ENCODE peak calls at places on chromosome 6, in six cellular contexts. One of them, this sample, is unnamed.

GRCh38 chr6:169725270-169726048 is 1.2 kb upstream of the PHF10 start:
- DNase-seq in ELR: peak; percentile 91
- DNase-seq in NCI-H446 treated with DMSO at 0.1 percent for 48 hours: no peak
- DNase-seq in H54: no peak
- DNase-seq in central memory CD4-positive, alpha-beta T cell: no peak
- DNase-seq in T-helper 1 cell: no peak
- DNase-seq in this sample: peak; percentile 76

GRCh38 chr6:6918216-6918983 is 189.4 kb upstream of the RREB1 start:
- DNase-seq in ELR: peak; percentile 36
- DNase-seq in NCI-H446 treated with DMSO at 0.1 percent for 48 hours: peak; percentile 51
- DNase-seq in H54: peak; percentile 44
- DNase-seq in central memory CD4-positive, alpha-beta T cell: no peak
- DNase-seq in T-helper 1 cell: no peak
- DNase-seq in this sample: no peak

GRCh38 chr6:110550353-110550752 is 73.9 kb upstream of the SLC22A16 start:
- DNase-seq in ELR: no peak
- DNase-seq in NCI-H446 treated with DMSO at 0.1 percent for 48 hours: no peak
- DNase-seq in H54: no peak
- DNase-seq in central memory CD4-positive, alpha-beta T cell: no peak
- DNase-seq in T-helper 1 cell: no peak
- DNase-seq in this sample: no peak

GRCh38 chr6:79947191-79948173 is at the start of gene ELOVL4:
- DNase-seq in ELR: peak; percentile 77
- DNase-seq in NCI-H446 treated with DMSO at 0.1 percent for 48 hours: peak; percentile 70
- DNase-seq in H54: no peak
- DNase-seq in central memory CD4-positive, alpha-beta T cell: peak; percentile 47
- DNase-seq in T-helper 1 cell: peak; percentile 26
- DNase-seq in this sample: peak; percentile 34

GRCh38 chr6:17768388-17768787 is 61.7 kb upstream of the NUP153 start:
- DNase-seq in ELR: peak; percentile 25
- DNase-seq in NCI-H446 treated with DMSO at 0.1 percent for 48 hours: no peak
- DNase-seq in H54: no peak
- DNase-seq in central memory CD4-positive, alpha-beta T cell: no peak
- DNase-seq in T-helper 1 cell: no peak
- DNase-seq in this sample: peak; percentile 8

GRCh38 chr6:149235130-149235561 is 82.4 kb upstream of the TAB2 start:
- DNase-seq in ELR: peak; percentile 81
- DNase-seq in NCI-H446 treated with DMSO at 0.1 percent for 48 hours: peak; percentile 4
- DNase-seq in H54: no peak
- DNase-seq in central memory CD4-positive, alpha-beta T cell: no peak
- DNase-seq in T-helper 1 cell: no peak
- DNase-seq in this sample: no peak

GRCh38 chr6:36035240-36035639 is 7.6 kb downstream of the MAPK14 start:
- DNase-seq in ELR: no peak
- DNase-seq in NCI-H446 treated with DMSO at 0.1 percent for 48 hours: no peak
- DNase-seq in H54: no peak
- DNase-seq in central memory CD4-positive, alpha-beta T cell: no peak
- DNase-seq in T-helper 1 cell: no peak
- DNase-seq in this sample: no peak

GRCh38 chr6:107731422-107732319 is 92.4 kb downstream of the SCML4 start:
- DNase-seq in ELR: no peak
- DNase-seq in NCI-H446 treated with DMSO at 0.1 percent for 48 hours: no peak
- DNase-seq in H54: no peak
- DNase-seq in central memory CD4-positive, alpha-beta T cell: peak; percentile 31
- DNase-seq in T-helper 1 cell: no peak
- DNase-seq in this sample: peak; percentile 37

GRCh38 chr6:140537211-140537610 is 1162.8 kb upstream of the CITED2 start:
- DNase-seq in ELR: peak; percentile 35
- DNase-seq in NCI-H446 treated with DMSO at 0.1 percent for 48 hours: no peak
- DNase-seq in H54: no peak
- DNase-seq in central memory CD4-positive, alpha-beta T cell: no peak
- DNase-seq in T-helper 1 cell: no peak
- DNase-seq in this sample: no peak

GRCh38 chr6:32432050-32432450 is 7.6 kb upstream of the HLA-DRA start:
- DNase-seq in ELR: peak; percentile 55
- DNase-seq in NCI-H446 treated with DMSO at 0.1 percent for 48 hours: no peak
- DNase-seq in H54: no peak
- DNase-seq in central memory CD4-positive, alpha-beta T cell: peak; percentile 18
- DNase-seq in T-helper 1 cell: no peak
- DNase-seq in this sample: no peak

GRCh38 chr6:131103296-131103695 is 32.0 kb upstream of the AKAP7 start:
- DNase-seq in ELR: no peak
- DNase-seq in NCI-H446 treated with DMSO at 0.1 percent for 48 hours: no peak
- DNase-seq in H54: no peak
- DNase-seq in central memory CD4-positive, alpha-beta T cell: no peak
- DNase-seq in T-helper 1 cell: no peak
- DNase-seq in this sample: no peak

GRCh38 chr6:1190361-1190760 is 121.5 kb upstream of the FOXQ1 start:
- DNase-seq in ELR: peak; percentile 97
- DNase-seq in NCI-H446 treated with DMSO at 0.1 percent for 48 hours: no peak
- DNase-seq in H54: peak; percentile 52
- DNase-seq in central memory CD4-positive, alpha-beta T cell: no peak
- DNase-seq in T-helper 1 cell: no peak
- DNase-seq in this sample: no peak

GRCh38 chr6:74749211-74750142 is 456.4 kb downstream of the COL12A1 start:
- DNase-seq in ELR: no peak
- DNase-seq in NCI-H446 treated with DMSO at 0.1 percent for 48 hours: no peak
- DNase-seq in H54: no peak
- DNase-seq in central memory CD4-positive, alpha-beta T cell: no peak
- DNase-seq in T-helper 1 cell: no peak
- DNase-seq in this sample: no peak

GRCh38 chr6:46772754-46773153 is 20.4 kb upstream of the MEP1A start:
- DNase-seq in ELR: no peak
- DNase-seq in NCI-H446 treated with DMSO at 0.1 percent for 48 hours: no peak
- DNase-seq in H54: no peak
- DNase-seq in central memory CD4-positive, alpha-beta T cell: no peak
- DNase-seq in T-helper 1 cell: no peak
- DNase-seq in this sample: no peak

GRCh38 chr6:164069352-164070022 is 655.0 kb downstream of the QKI start:
- DNase-seq in ELR: peak; percentile 13
- DNase-seq in NCI-H446 treated with DMSO at 0.1 percent for 48 hours: no peak
- DNase-seq in H54: no peak
- DNase-seq in central memory CD4-positive, alpha-beta T cell: no peak
- DNase-seq in T-helper 1 cell: no peak
- DNase-seq in this sample: no peak

GRCh38 chr6:112429226-112429625 is 82.1 kb downstream of the RFPL4B start:
- DNase-seq in ELR: peak; percentile 35
- DNase-seq in NCI-H446 treated with DMSO at 0.1 percent for 48 hours: no peak
- DNase-seq in H54: no peak
- DNase-seq in central memory CD4-positive, alpha-beta T cell: no peak
- DNase-seq in T-helper 1 cell: no peak
- DNase-seq in this sample: no peak

GRCh38 chr6:1416191-1416764 is 26.9 kb downstream of the FOXF2 start:
- DNase-seq in ELR: no peak
- DNase-seq in NCI-H446 treated with DMSO at 0.1 percent for 48 hours: no peak
- DNase-seq in H54: no peak
- DNase-seq in central memory CD4-positive, alpha-beta T cell: no peak
- DNase-seq in T-helper 1 cell: no peak
- DNase-seq in this sample: no peak

GRCh38 chr6:144331610-144332009 is 46.5 kb downstream of the UTRN start:
- DNase-seq in ELR: peak; percentile 41
- DNase-seq in NCI-H446 treated with DMSO at 0.1 percent for 48 hours: no peak
- DNase-seq in H54: peak; percentile 3
- DNase-seq in central memory CD4-positive, alpha-beta T cell: no peak
- DNase-seq in T-helper 1 cell: no peak
- DNase-seq in this sample: no peak

GRCh38 chr6:21593412-21593926 is at the start of gene SOX4:
- DNase-seq in ELR: peak; percentile 90
- DNase-seq in NCI-H446 treated with DMSO at 0.1 percent for 48 hours: peak; percentile 99
- DNase-seq in H54: peak; percentile 93
- DNase-seq in central memory CD4-positive, alpha-beta T cell: peak; percentile 60
- DNase-seq in T-helper 1 cell: no peak
- DNase-seq in this sample: peak; percentile 95

GRCh38 chr6:157236040-157236725 is 87.1 kb downstream of the TMEM242 start:
- DNase-seq in ELR: no peak
- DNase-seq in NCI-H446 treated with DMSO at 0.1 percent for 48 hours: no peak
- DNase-seq in H54: no peak
- DNase-seq in central memory CD4-positive, alpha-beta T cell: no peak
- DNase-seq in T-helper 1 cell: no peak
- DNase-seq in this sample: no peak

GRCh38 chr6:106517699-106518098 is 111.6 kb downstream of the RTN4IP1 start:
- DNase-seq in ELR: no peak
- DNase-seq in NCI-H446 treated with DMSO at 0.1 percent for 48 hours: no peak
- DNase-seq in H54: no peak
- DNase-seq in central memory CD4-positive, alpha-beta T cell: no peak
- DNase-seq in T-helper 1 cell: no peak
- DNase-seq in this sample: no peak

GRCh38 chr6:147043994-147044477 is 160.2 kb upstream of the STXBP5 start:
- DNase-seq in ELR: no peak
- DNase-seq in NCI-H446 treated with DMSO at 0.1 percent for 48 hours: no peak
- DNase-seq in H54: no peak
- DNase-seq in central memory CD4-positive, alpha-beta T cell: no peak
- DNase-seq in T-helper 1 cell: no peak
- DNase-seq in this sample: no peak

GRCh38 chr6:101397199-101397598 is 3.7 kb downstream of the GRIK2 start:
- DNase-seq in ELR: peak; percentile 43
- DNase-seq in NCI-H446 treated with DMSO at 0.1 percent for 48 hours: peak; percentile 84
- DNase-seq in H54: no peak
- DNase-seq in central memory CD4-positive, alpha-beta T cell: no peak
- DNase-seq in T-helper 1 cell: no peak
- DNase-seq in this sample: peak; percentile 60

GRCh38 chr6:49416195-49416594 is 46.9 kb downstream of the MMUT start:
- DNase-seq in ELR: no peak
- DNase-seq in NCI-H446 treated with DMSO at 0.1 percent for 48 hours: no peak
- DNase-seq in H54: no peak
- DNase-seq in central memory CD4-positive, alpha-beta T cell: no peak
- DNase-seq in T-helper 1 cell: no peak
- DNase-seq in this sample: no peak

GRCh38 chr6:36032245-36032644 is 4.6 kb downstream of the MAPK14 start:
- DNase-seq in ELR: no peak
- DNase-seq in NCI-H446 treated with DMSO at 0.1 percent for 48 hours: no peak
- DNase-seq in H54: no peak
- DNase-seq in central memory CD4-positive, alpha-beta T cell: no peak
- DNase-seq in T-helper 1 cell: no peak
- DNase-seq in this sample: no peak

GRCh38 chr6:148972481-148972880 is 225.7 kb downstream of the UST start:
- DNase-seq in ELR: no peak
- DNase-seq in NCI-H446 treated with DMSO at 0.1 percent for 48 hours: no peak
- DNase-seq in H54: no peak
- DNase-seq in central memory CD4-positive, alpha-beta T cell: peak; percentile 17
- DNase-seq in T-helper 1 cell: peak; percentile 13
- DNase-seq in this sample: no peak

GRCh38 chr6:50381106-50381415 is 331.3 kb upstream of the DEFB112 start:
- DNase-seq in ELR: no peak
- DNase-seq in NCI-H446 treated with DMSO at 0.1 percent for 48 hours: no peak
- DNase-seq in H54: no peak
- DNase-seq in central memory CD4-positive, alpha-beta T cell: no peak
- DNase-seq in T-helper 1 cell: no peak
- DNase-seq in this sample: no peak

GRCh38 chr6:135901776-135902524 is 50.4 kb downstream of the PDE7B start:
- DNase-seq in ELR: peak; percentile 36
- DNase-seq in NCI-H446 treated with DMSO at 0.1 percent for 48 hours: peak; percentile 39
- DNase-seq in H54: no peak
- DNase-seq in central memory CD4-positive, alpha-beta T cell: peak; percentile 13
- DNase-seq in T-helper 1 cell: no peak
- DNase-seq in this sample: no peak

GRCh38 chr6:159168536-159169192 is 536 bp upstream of the FNDC1 start:
- DNase-seq in ELR: peak; percentile 58
- DNase-seq in NCI-H446 treated with DMSO at 0.1 percent for 48 hours: no peak
- DNase-seq in H54: no peak
- DNase-seq in central memory CD4-positive, alpha-beta T cell: no peak
- DNase-seq in T-helper 1 cell: no peak
- DNase-seq in this sample: peak; percentile 72

GRCh38 chr6:28947067-28947765 is 23.4 kb upstream of the TRIM27 start:
- DNase-seq in ELR: no peak
- DNase-seq in NCI-H446 treated with DMSO at 0.1 percent for 48 hours: no peak
- DNase-seq in H54: no peak
- DNase-seq in central memory CD4-positive, alpha-beta T cell: no peak
- DNase-seq in T-helper 1 cell: no peak
- DNase-seq in this sample: no peak

GRCh38 chr6:116596815-116597214 is 19.5 kb upstream of the RSPH4A start:
- DNase-seq in ELR: peak; percentile 38
- DNase-seq in NCI-H446 treated with DMSO at 0.1 percent for 48 hours: no peak
- DNase-seq in H54: no peak
- DNase-seq in central memory CD4-positive, alpha-beta T cell: no peak
- DNase-seq in T-helper 1 cell: no peak
- DNase-seq in this sample: no peak

GRCh38 chr6:133890941-133891813 is 2.3 kb downstream of the TCF21 start:
- DNase-seq in ELR: peak; percentile 37
- DNase-seq in NCI-H446 treated with DMSO at 0.1 percent for 48 hours: no peak
- DNase-seq in H54: peak; percentile 24
- DNase-seq in central memory CD4-positive, alpha-beta T cell: no peak
- DNase-seq in T-helper 1 cell: no peak
- DNase-seq in this sample: no peak

GRCh38 chr6:3323148-3323547 is 64.4 kb downstream of the PSMG4 start:
- DNase-seq in ELR: no peak
- DNase-seq in NCI-H446 treated with DMSO at 0.1 percent for 48 hours: no peak
- DNase-seq in H54: no peak
- DNase-seq in central memory CD4-positive, alpha-beta T cell: no peak
- DNase-seq in T-helper 1 cell: no peak
- DNase-seq in this sample: no peak

GRCh38 chr6:38173909-38174308 is 354.4 kb downstream of the ZFAND3 start:
- DNase-seq in ELR: no peak
- DNase-seq in NCI-H446 treated with DMSO at 0.1 percent for 48 hours: no peak
- DNase-seq in H54: no peak
- DNase-seq in central memory CD4-positive, alpha-beta T cell: no peak
- DNase-seq in T-helper 1 cell: no peak
- DNase-seq in this sample: no peak

GRCh38 chr6:14038636-14039035 is 78.9 kb upstream of the CD83 start:
- DNase-seq in ELR: no peak
- DNase-seq in NCI-H446 treated with DMSO at 0.1 percent for 48 hours: peak; percentile 88
- DNase-seq in H54: no peak
- DNase-seq in central memory CD4-positive, alpha-beta T cell: no peak
- DNase-seq in T-helper 1 cell: no peak
- DNase-seq in this sample: no peak

GRCh38 chr6:84095156-84095555 is 61.6 kb downstream of the MRAP2 start:
- DNase-seq in ELR: no peak
- DNase-seq in NCI-H446 treated with DMSO at 0.1 percent for 48 hours: no peak
- DNase-seq in H54: no peak
- DNase-seq in central memory CD4-positive, alpha-beta T cell: no peak
- DNase-seq in T-helper 1 cell: no peak
- DNase-seq in this sample: no peak

GRCh38 chr6:152299336-152299735 is 337.8 kb downstream of the SYNE1 start:
- DNase-seq in ELR: no peak
- DNase-seq in NCI-H446 treated with DMSO at 0.1 percent for 48 hours: no peak
- DNase-seq in H54: no peak
- DNase-seq in central memory CD4-positive, alpha-beta T cell: no peak
- DNase-seq in T-helper 1 cell: no peak
- DNase-seq in this sample: no peak

GRCh38 chr6:38271081-38271480 is 368.6 kb downstream of the BTBD9 start:
- DNase-seq in ELR: peak; percentile 63
- DNase-seq in NCI-H446 treated with DMSO at 0.1 percent for 48 hours: no peak
- DNase-seq in H54: no peak
- DNase-seq in central memory CD4-positive, alpha-beta T cell: no peak
- DNase-seq in T-helper 1 cell: no peak
- DNase-seq in this sample: no peak